ENCODE peak calls at places on chromosome 20, in five cellular contexts. G is mucosa of gallbladder; J is T-helper 9 cell; O is GM18507; S is effector memory CD8-positive, alpha-beta T cell. C is an unnamed sample.
A peak's percentile ranks its signal among the peaks of the same experiment; 100 is the strongest.

GRCh38 chr20:10249048-10249770 is 30.6 kb downstream of the SNAP25 start:
- DNase-seq in O (no peak), G (no peak), S (no peak), J (no peak), C (no peak)

GRCh38 chr20:24692429-24693190 is 223.2 kb downstream of the SYNDIG1 start:
- DNase-seq in J (no peak), G (peak; percentile 6), O (no peak), S (no peak), C (no peak)

GRCh38 chr20:47665221-47665991 is 119.9 kb downstream of the SULF2 start:
- DNase-seq in J (no peak), O (no peak), S (no peak), G (no peak), C (no peak)

GRCh38 chr20:40892642-40893041 is 136.0 kb upstream of the TOP1 start:
- DNase-seq in J (no peak), S (no peak), O (no peak), G (no peak), C (peak; percentile 4)

GRCh38 chr20:51661609-51662178 is 106.5 kb downstream of the ATP9A start:
- DNase-seq in G (no peak), O (no peak), J (no peak), S (peak; percentile 15), C (no peak)

GRCh38 chr20:36573798-36574277 is 441 bp downstream of the TGIF2 start:
- DNase-seq in J (peak; percentile 41), O (peak; percentile 9), S (no peak), G (no peak), C (no peak)

GRCh38 chr20:23116301-23117089 is 30.4 kb upstream of the CD93 start:
- DNase-seq in G (no peak), J (no peak), S (no peak), O (no peak), C (no peak)

GRCh38 chr20:63748356-63749270 is 9.0 kb downstream of the SLC2A4RG start:
- DNase-seq in S (no peak), J (no peak), O (no peak), G (no peak), C (no peak)

GRCh38 chr20:4076671-4077070 is 61.3 kb upstream of the RNF24 start:
- DNase-seq in J (no peak), G (no peak), O (no peak), S (no peak), C (no peak)

GRCh38 chr20:15076785-15077184 is 739.4 kb upstream of the FLRT3 start:
- DNase-seq in G (no peak), S (no peak), J (no peak), O (no peak), C (no peak)

GRCh38 chr20:36467076-36467999 is 74.0 kb upstream of the MYL9 start:
- DNase-seq in O (no peak), G (peak; percentile 35), S (peak; percentile 36), J (peak; percentile 48), C (no peak)

GRCh38 chr20:2178328-2179232 is 77.0 kb downstream of the STK35 start:
- DNase-seq in G (no peak), S (no peak), J (no peak), O (no peak), C (no peak)

GRCh38 chr20:22615425-22615824 is 31.1 kb upstream of the FOXA2 start:
- DNase-seq in S (no peak), O (no peak), J (no peak), G (no peak), C (no peak)

GRCh38 chr20:60754866-60755265 is 497.2 kb upstream of the CDH4 start:
- DNase-seq in G (no peak), S (no peak), J (no peak), O (no peak), C (no peak)

GRCh38 chr20:33993800-33994623 is at the start of gene RALY:
- DNase-seq in J (peak; percentile 76), S (peak; percentile 82), G (peak; percentile 81), O (peak; percentile 55), C (peak; percentile 40)

GRCh38 chr20:63557481-63557891 is 3.5 kb downstream of the FNDC11 start:
- DNase-seq in S (no peak), J (no peak), O (no peak), G (no peak), C (no peak)

GRCh38 chr20:17735959-17736621 is 36.3 kb downstream of the BANF2 start:
- DNase-seq in O (no peak), J (no peak), G (no peak), S (no peak), C (no peak)

GRCh38 chr20:45950330-45950646 is 15.8 kb downstream of the PCIF1 start:
- DNase-seq in J (no peak), O (no peak), S (no peak), G (no peak), C (no peak)

GRCh38 chr20:11958852-11959251 is 41.2 kb downstream of the BTBD3 start:
- DNase-seq in S (no peak), G (no peak), J (no peak), O (no peak), C (no peak)

GRCh38 chr20:50094522-50094921 is 18.4 kb downstream of the UBE2V1 start:
- DNase-seq in O (no peak), J (no peak), S (no peak), G (no peak), C (no peak)

GRCh38 chr20:43911066-43911465 is 3.6 kb upstream of the TOX2 start:
- DNase-seq in J (no peak), S (no peak), O (no peak), G (no peak), C (no peak)

GRCh38 chr20:4465855-4466545 is 255.7 kb upstream of the PRND start:
- DNase-seq in G (no peak), O (no peak), J (no peak), S (no peak), C (no peak)

GRCh38 chr20:47013606-47014005 is 119.0 kb downstream of the EYA2 start:
- DNase-seq in O (no peak), J (no peak), G (no peak), S (no peak), C (no peak)

GRCh38 chr20:24933266-24933908 is 15.7 kb upstream of the CST7 start:
- DNase-seq in J (no peak), S (no peak), O (no peak), G (peak; percentile 8), C (no peak)

GRCh38 chr20:50191566-50192363 is 1.1 kb downstream of the CEBPB start:
- DNase-seq in G (peak; percentile 36), O (no peak), S (peak; percentile 43), J (peak; percentile 47), C (peak; percentile 30)

GRCh38 chr20:9789136-9789535 is 49.7 kb downstream of the PAK5 start:
- DNase-seq in S (no peak), J (no peak), G (no peak), O (no peak), C (no peak)

GRCh38 chr20:32534661-32535240 is 50.4 kb downstream of the NOL4L start:
- DNase-seq in O (no peak), J (peak; percentile 58), S (no peak), G (no peak), C (no peak)

GRCh38 chr20:61886721-61887658 is 178.7 kb downstream of the TAF4 start:
- DNase-seq in O (peak; percentile 23), J (peak; percentile 8), G (no peak), S (peak; percentile 5), C (no peak)

GRCh38 chr20:54212226-54212625 is 4.3 kb downstream of the PFDN4 start:
- DNase-seq in O (no peak), G (no peak), S (no peak), J (no peak), C (no peak)

GRCh38 chr20:1426231-1426849 is 33.5 kb upstream of the FKBP1A start:
- DNase-seq in S (no peak), J (no peak), G (no peak), O (no peak), C (no peak)

GRCh38 chr20:17688965-17689364 is 6.9 kb upstream of the RRBP1 start:
- DNase-seq in J (no peak), G (no peak), O (no peak), S (no peak), C (no peak)

GRCh38 chr20:21508230-21509078 is 5.4 kb downstream of the NKX2-2 start:
- DNase-seq in J (no peak), G (no peak), O (no peak), S (no peak), C (no peak)

GRCh38 chr20:63404129-63405085 is 43.3 kb upstream of the CHRNA4 start:
- DNase-seq in S (no peak), J (no peak), G (no peak), O (no peak), C (no peak)